ENCODE peak calls at places on chromosome 2, in six cellular contexts. Z is left ventricle myocardium inferior, A is fibroblast of villous mesenchyme, F is transverse colon, I is cardiac fibroblast, M is BJ. P is an unnamed sample.

GRCh38 chr2:200635251-200635650 is 49.4 kb downstream of the AOX1 start:
- DNase-seq in A (no peak), Z (no peak), I (peak; percentile 67), M (no peak), F (no peak), P (no peak)

GRCh38 chr2:27940090-27940671 is 49.7 kb downstream of the BABAM2 start:
- DNase-seq in A (no peak), Z (no peak), I (no peak), M (no peak), F (no peak), P (no peak)

GRCh38 chr2:10382313-10383061 is 65.6 kb downstream of the ODC1 start:
- DNase-seq in A (no peak), F (peak; percentile 65), I (no peak), M (no peak), Z (no peak), P (no peak)

GRCh38 chr2:41907716-41908328 is 140.0 kb upstream of the PKDCC start:
- DNase-seq in Z (no peak), M (no peak), A (no peak), F (no peak), I (no peak), P (no peak)

GRCh38 chr2:54579682-54580349 is 123.7 kb downstream of the SPTBN1 start:
- DNase-seq in I (no peak), Z (no peak), F (peak; percentile 77), M (no peak), A (no peak), P (no peak)

GRCh38 chr2:133768261-133769021 is 200.2 kb upstream of the NCKAP5 start:
- DNase-seq in F (no peak), Z (peak; percentile 76), M (no peak), A (no peak), I (no peak), P (no peak)

GRCh38 chr2:168354499-168354898 is 101.6 kb upstream of the CERS6 start:
- DNase-seq in I (no peak), F (no peak), M (no peak), A (no peak), Z (no peak), P (no peak)

GRCh38 chr2:217653240-217653639 is 349.6 kb downstream of the TNS1 start:
- DNase-seq in F (peak; percentile 23), A (peak; percentile 95), I (peak; percentile 82), M (peak; percentile 95), Z (peak; percentile 26), P (peak; percentile 76)

GRCh38 chr2:132645943-132646804 is 23.8 kb downstream of the LYPD1 start:
- DNase-seq in F (no peak), M (no peak), A (no peak), Z (no peak), I (no peak), P (no peak)

GRCh38 chr2:26189751-26190150 is 16.9 kb downstream of the GAREM2 start:
- DNase-seq in M (no peak), I (no peak), A (no peak), Z (no peak), F (no peak), P (no peak)
- TF ChIP-seq CTCF in M (no peak), I (no peak), A (no peak), Z (no peak), F (no peak), P (no peak)

GRCh38 chr2:88452980-88453582 is 588 bp upstream of the FOXI3 start:
- DNase-seq in I (peak; percentile 25), A (peak; percentile 19), M (no peak), F (no peak), Z (no peak), P (peak; percentile 40)
- H3K4me3 ChIP-seq in I (no peak overlapping the region), A (no peak overlapping the region), M (no peak overlapping the region), F (peak overlapping the region; percentile 38), Z (peak overlapping the region; percentile 56), P (no peak overlapping the region)

DNA sequence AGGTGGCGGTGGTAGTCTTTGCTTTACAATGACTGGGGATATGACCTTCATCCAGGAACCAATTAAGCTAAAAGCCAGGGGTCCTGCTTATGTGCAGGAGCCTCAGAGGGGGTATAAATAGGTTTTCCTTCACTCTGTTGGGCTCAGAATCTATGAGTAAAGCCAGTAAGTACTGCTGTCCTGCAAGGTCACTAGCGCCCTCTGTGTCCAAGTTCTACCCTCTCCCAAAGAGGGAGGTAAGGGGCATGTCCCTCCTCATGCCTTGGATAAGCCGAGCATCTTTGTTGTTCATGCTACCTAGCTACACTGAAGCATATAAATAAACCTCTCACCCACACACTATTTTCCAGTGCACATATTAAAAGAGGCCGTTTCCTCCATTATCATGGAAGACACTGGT is 79.4 kb downstream of the SPRED2 start:
- DNase-seq in Z (no peak), M (no peak), I (no peak), F (no peak), A (no peak), P (no peak)
- TF ChIP-seq CTCF in Z (no peak), M (no peak), I (no peak), F (no peak), A (no peak), P (peak; percentile 3)

GRCh38 chr2:238439912-238440311 is 13.2 kb downstream of the ASB1 start:
- DNase-seq in F (no peak), Z (no peak), A (no peak), M (no peak), I (no peak), P (no peak)
- H3K4me3 ChIP-seq in F (no peak overlapping the region), Z (peak overlapping the region; percentile 44), A (no peak overlapping the region), M (no peak overlapping the region), I (no peak overlapping the region), P (no peak overlapping the region)

GRCh38 chr2:14641116-14641515 is 8.6 kb downstream of the LRATD1 start:
- DNase-seq in A (no peak), I (no peak), M (no peak), F (no peak), Z (no peak), P (no peak)

GRCh38 chr2:14647714-14648113 is 15.2 kb downstream of the LRATD1 start:
- DNase-seq in F (no peak), Z (no peak), M (no peak), I (no peak), A (no peak), P (no peak)

GRCh38 chr2:14638488-14638887 is 6.0 kb downstream of the LRATD1 start:
- DNase-seq in A (no peak), F (no peak), M (no peak), I (no peak), Z (no peak), P (no peak)

GRCh38 chr2:14642499-14642898 is 10.0 kb downstream of the LRATD1 start:
- DNase-seq in I (no peak), M (no peak), F (no peak), A (no peak), Z (no peak), P (no peak)
- TF ChIP-seq CTCF in I (no peak), M (no peak), F (no peak), A (no peak), Z (no peak), P (peak; percentile 8)

DNA sequence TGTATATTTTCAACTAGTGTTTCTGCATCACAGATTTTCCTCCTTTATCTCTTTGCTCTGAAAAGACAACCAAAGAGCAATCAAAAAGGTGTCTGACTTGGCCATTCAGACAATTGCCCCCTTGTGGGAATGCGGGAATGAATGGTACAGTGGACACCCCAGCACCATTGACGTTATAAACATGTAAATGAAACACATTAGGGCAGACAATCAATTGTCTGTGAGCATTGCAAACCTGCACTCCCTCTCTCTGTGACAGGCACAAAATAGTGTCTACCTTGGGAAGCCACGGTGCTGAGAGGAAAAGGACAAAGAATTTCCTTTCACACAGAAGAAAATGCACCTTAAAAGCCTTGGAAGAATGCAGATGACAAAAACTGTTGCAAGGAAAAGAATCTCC is 8.0 kb downstream of the ZEB2 start:
- DNase-seq in M (no peak), I (peak; percentile 41), Z (no peak), F (no peak), A (no peak), P (peak; percentile 24)
- H3K4me3 ChIP-seq in M (no peak overlapping the region), I (no peak overlapping the region), Z (peak overlapping the region; percentile 85), F (no peak overlapping the region), A (peak overlapping the region; percentile 23), P (no peak overlapping the region)

GRCh38 chr2:237790353-237790752 is 8.2 kb upstream of the RBM44 start:
- DNase-seq in A (peak; percentile 39), I (peak; percentile 45), Z (no peak), F (no peak), M (no peak), P (peak; percentile 49)

GRCh38 chr2:237786936-237787335 is 11.6 kb upstream of the RBM44 start:
- DNase-seq in M (no peak), A (no peak), Z (no peak), F (no peak), I (no peak), P (no peak)

GRCh38 chr2:237797253-237797652 is 1.3 kb upstream of the RBM44 start:
- DNase-seq in I (no peak), M (no peak), A (no peak), F (no peak), Z (no peak), P (no peak)

DNA sequence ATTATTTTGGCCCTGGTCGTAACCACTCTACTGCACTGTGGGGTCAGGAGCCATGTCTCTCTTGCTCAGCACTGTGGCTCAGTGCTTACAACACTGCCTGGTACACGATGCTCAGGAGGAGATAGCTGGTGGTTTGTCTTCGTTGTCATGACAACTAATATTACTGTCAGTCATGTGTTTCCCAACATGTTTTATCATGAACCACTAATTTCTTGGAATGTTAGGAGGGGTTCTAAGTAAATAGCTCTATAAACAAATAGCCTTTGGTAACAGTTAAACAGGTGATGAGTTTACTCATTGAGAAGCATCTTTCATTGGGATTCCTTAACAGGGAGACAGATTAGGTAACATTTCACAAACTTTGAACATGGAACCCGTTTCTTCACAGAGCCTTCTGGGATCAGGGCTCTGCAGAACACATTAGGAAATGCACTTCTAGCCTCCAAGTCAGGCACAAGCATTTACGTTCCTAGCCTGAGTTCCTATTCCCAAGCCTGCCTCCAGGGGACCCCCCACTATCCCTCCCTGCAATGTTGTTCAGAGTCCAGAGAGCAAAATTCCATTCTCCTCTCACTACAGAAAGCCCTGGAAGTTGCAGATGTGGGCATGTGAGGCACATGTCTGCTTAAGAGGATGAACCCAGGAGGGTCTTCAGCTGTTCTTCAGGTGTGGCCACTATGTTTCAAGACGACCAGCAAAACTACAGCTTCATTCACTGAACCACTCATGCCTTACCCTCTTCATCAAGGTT is 6.4 kb upstream of the RBM44 start:
- DNase-seq in I (peak; percentile 26), F (no peak), Z (no peak), A (peak; percentile 22), M (no peak), P (no peak)
- TF ChIP-seq CTCF in I (peak; percentile 42), F (no peak), Z (no peak), A (peak; percentile 51), M (no peak), P (peak; percentile 42)

GRCh38 chr2:1251520-1251919 is 161.7 kb upstream of the TPO start:
- DNase-seq in A (no peak), F (no peak), I (no peak), Z (no peak), M (no peak), P (no peak)
- H3K4me3 ChIP-seq in A (no peak overlapping the region), F (no peak overlapping the region), I (no peak overlapping the region), Z (no peak overlapping the region), M (no peak overlapping the region), P (no peak overlapping the region)